ENCODE peak calls at places on chromosomes 2 and 18, in five cellular contexts. One of them, this sample, is unnamed.

GRCh38 chr2:182197529-182197928 is 211.9 kb downstream of the PPP1R1C start:
- DNase-seq in Panc1: no peak
- DNase-seq in GM23248: no peak
- DNase-seq in adrenal gland: no peak
- DNase-seq in small intestine: no peak
- DNase-seq in this sample: no peak

GRCh38 chr2:176130153-176130916 is 830 bp downstream of the HOXD8 start:
- DNase-seq in Panc1: no peak
- DNase-seq in GM23248: peak; percentile 86
- DNase-seq in adrenal gland: peak; percentile 68
- DNase-seq in small intestine: no peak
- DNase-seq in this sample: no peak

GRCh38 chr2:74585406-74586182 is 31.1 kb downstream of the DOK1 start:
- DNase-seq in Panc1: no peak
- DNase-seq in GM23248: no peak
- DNase-seq in adrenal gland: peak; percentile 32
- DNase-seq in small intestine: no peak
- DNase-seq in this sample: no peak

GRCh38 chr2:203718087-203718486 is 11.6 kb downstream of the CD28 start:
- DNase-seq in Panc1: no peak
- DNase-seq in GM23248: peak; percentile 21
- DNase-seq in adrenal gland: peak; percentile 7
- DNase-seq in small intestine: peak; percentile 35
- DNase-seq in this sample: no peak

GRCh38 chr2:154125900-154126299 is 254.2 kb downstream of the GALNT13 start:
- DNase-seq in Panc1: no peak
- DNase-seq in GM23248: peak; percentile 52
- DNase-seq in adrenal gland: no peak
- DNase-seq in small intestine: no peak
- DNase-seq in this sample: no peak

GRCh38 chr2:10158681-10159080 is 36.1 kb downstream of the RRM2 start:
- DNase-seq in Panc1: no peak
- DNase-seq in GM23248: no peak
- DNase-seq in adrenal gland: no peak
- DNase-seq in small intestine: no peak
- DNase-seq in this sample: no peak

GRCh38 chr2:225037374-225038075 is 4.7 kb downstream of the DOCK10 start:
- DNase-seq in Panc1: no peak
- DNase-seq in GM23248: no peak
- DNase-seq in adrenal gland: no peak
- DNase-seq in small intestine: no peak
- DNase-seq in this sample: no peak

GRCh38 chr2:9235388-9236344 is 29.1 kb downstream of the ASAP2 start:
- DNase-seq in Panc1: no peak
- DNase-seq in GM23248: peak; percentile 64
- DNase-seq in adrenal gland: peak; percentile 32
- DNase-seq in small intestine: no peak
- DNase-seq in this sample: no peak

GRCh38 chr2:189613077-189613636 is 32.6 kb upstream of the SLC40A1 start:
- DNase-seq in Panc1: no peak
- DNase-seq in GM23248: peak; percentile 33
- DNase-seq in adrenal gland: peak; percentile 89
- DNase-seq in small intestine: peak; percentile 86
- DNase-seq in this sample: no peak

GRCh38 chr2:96324716-96325037 is 440 bp upstream of the ITPRIPL1 start:
- DNase-seq in Panc1: no peak
- DNase-seq in GM23248: no peak
- DNase-seq in adrenal gland: no peak
- DNase-seq in small intestine: no peak
- DNase-seq in this sample: no peak

GRCh38 chr2:174630097-174630496 is 32.5 kb upstream of the WIPF1 start:
- DNase-seq in Panc1: no peak
- DNase-seq in GM23248: no peak
- DNase-seq in adrenal gland: no peak
- DNase-seq in small intestine: no peak
- DNase-seq in this sample: no peak

GRCh38 chr2:159744363-159744762 is 32.1 kb downstream of the MARCHF7 start:
- DNase-seq in Panc1: no peak
- DNase-seq in GM23248: no peak
- DNase-seq in adrenal gland: no peak
- DNase-seq in small intestine: no peak
- DNase-seq in this sample: no peak

GRCh38 chr18:2356906-2357305 is 214.4 kb downstream of the METTL4 start:
- DNase-seq in Panc1: no peak
- DNase-seq in GM23248: no peak
- DNase-seq in adrenal gland: no peak
- DNase-seq in small intestine: no peak
- DNase-seq in this sample: no peak

GRCh38 chr18:23237524-23238151 is 102.4 kb downstream of the CABLES1 start:
- DNase-seq in Panc1: no peak
- DNase-seq in GM23248: peak; percentile 88
- DNase-seq in adrenal gland: peak; percentile 26
- DNase-seq in small intestine: peak; percentile 76
- DNase-seq in this sample: no peak

GRCh38 chr2:119691651-119692245 is 12.7 kb downstream of the TMEM177 start:
- DNase-seq in Panc1: no peak
- DNase-seq in GM23248: no peak
- DNase-seq in adrenal gland: no peak
- DNase-seq in small intestine: no peak
- DNase-seq in this sample: no peak

GRCh38 chr2:238895901-238896600 is 48.2 kb downstream of the TWIST2 start:
- DNase-seq in Panc1: no peak
- DNase-seq in GM23248: peak; percentile 92
- DNase-seq in adrenal gland: peak; percentile 42
- DNase-seq in small intestine: no peak
- DNase-seq in this sample: no peak

GRCh38 chr2:98730053-98730850 is 680 bp downstream of the MGAT4A start:
- DNase-seq in Panc1: no peak
- DNase-seq in GM23248: peak; percentile 23
- DNase-seq in adrenal gland: peak; percentile 59
- DNase-seq in small intestine: peak; percentile 72
- DNase-seq in this sample: no peak

GRCh38 chr18:21897811-21898210 is 157.2 kb downstream of the MIB1 start:
- DNase-seq in Panc1: peak; percentile 39
- DNase-seq in GM23248: peak; percentile 65
- DNase-seq in adrenal gland: peak; percentile 74
- DNase-seq in small intestine: peak; percentile 80
- DNase-seq in this sample: peak; percentile 50

GRCh38 chr18:36461551-36461987 is 164.1 kb downstream of the FHOD3 start:
- DNase-seq in Panc1: no peak
- DNase-seq in GM23248: peak; percentile 58
- DNase-seq in adrenal gland: no peak
- DNase-seq in small intestine: no peak
- DNase-seq in this sample: no peak

GRCh38 chr2:128306081-128306930 is 12.4 kb downstream of the HS6ST1 start:
- DNase-seq in Panc1: no peak
- DNase-seq in GM23248: peak; percentile 91
- DNase-seq in adrenal gland: peak; percentile 18
- DNase-seq in small intestine: no peak
- DNase-seq in this sample: no peak

GRCh38 chr2:100818003-100818605 is 1.8 kb upstream of the NPAS2 start:
- DNase-seq in Panc1: no peak
- DNase-seq in GM23248: peak; percentile 52
- DNase-seq in adrenal gland: no peak
- DNase-seq in small intestine: no peak
- DNase-seq in this sample: no peak
- H3K4me3 ChIP-seq in Panc1: peak overlapping the region; percentile 74
- H3K4me3 ChIP-seq in GM23248: peak overlapping the region; percentile 72
- H3K4me3 ChIP-seq in adrenal gland: peak overlapping the region; percentile 59
- H3K4me3 ChIP-seq in small intestine: no peak overlapping the region
- H3K4me3 ChIP-seq in this sample: peak overlapping the region; percentile 34

DNA sequence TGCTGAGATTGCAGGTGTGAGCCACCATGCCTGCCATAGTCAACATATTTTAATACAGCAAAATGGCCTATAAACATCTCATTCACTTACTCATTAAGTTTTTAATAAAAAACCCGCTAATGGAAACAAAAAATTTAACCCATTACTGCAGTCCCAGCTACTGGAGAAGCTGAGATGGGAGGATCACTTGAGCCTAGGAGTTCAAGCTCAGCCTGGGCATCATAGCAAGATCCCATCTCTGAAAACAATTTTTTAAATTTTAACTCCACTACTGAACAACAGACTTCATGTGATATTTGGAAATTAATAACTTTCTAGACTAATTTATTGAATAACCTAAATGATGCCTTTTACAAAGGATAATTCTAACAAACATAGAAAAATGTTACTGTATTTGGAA is 5.4 kb downstream of the PPP4R3B start:
- DNase-seq in Panc1: no peak
- DNase-seq in GM23248: no peak
- DNase-seq in adrenal gland: no peak
- DNase-seq in small intestine: no peak
- DNase-seq in this sample: no peak
- H3K4me1 ChIP-seq in Panc1: peaks cover 3% of the 10 kb centered on the region
- H3K4me1 ChIP-seq in GM23248: peaks cover 19% of the 10 kb centered on the region
- H3K4me1 ChIP-seq in adrenal gland: peaks cover 5% of the 10 kb centered on the region
- H3K4me1 ChIP-seq in small intestine: peaks cover 6% of the 10 kb centered on the region
- H3K4me1 ChIP-seq in this sample: no peaks in the 10 kb centered on the region

GRCh38 chr2:209696836-209697711 is 74.6 kb upstream of the UNC80 start:
- DNase-seq in Panc1: no peak
- DNase-seq in GM23248: no peak
- DNase-seq in adrenal gland: no peak
- DNase-seq in small intestine: no peak
- DNase-seq in this sample: no peak

GRCh38 chr2:209694748-209695147 is 76.9 kb upstream of the UNC80 start:
- DNase-seq in Panc1: no peak
- DNase-seq in GM23248: no peak
- DNase-seq in adrenal gland: no peak
- DNase-seq in small intestine: no peak
- DNase-seq in this sample: no peak
- H3K4me3 ChIP-seq in Panc1: no peak overlapping the region
- H3K4me3 ChIP-seq in GM23248: no peak overlapping the region
- H3K4me3 ChIP-seq in adrenal gland: no peak overlapping the region
- H3K4me3 ChIP-seq in small intestine: no peak overlapping the region
- H3K4me3 ChIP-seq in this sample: no peak overlapping the region

GRCh38 chr2:240463274-240463865 is 27.9 kb downstream of the GPC1 start:
- DNase-seq in Panc1: no peak
- DNase-seq in GM23248: peak; percentile 20
- DNase-seq in adrenal gland: peak; percentile 8
- DNase-seq in small intestine: no peak
- DNase-seq in this sample: no peak

GRCh38 chr2:240461471-240462072 is 26.1 kb downstream of the GPC1 start:
- DNase-seq in Panc1: no peak
- DNase-seq in GM23248: no peak
- DNase-seq in adrenal gland: no peak
- DNase-seq in small intestine: no peak
- DNase-seq in this sample: no peak

GRCh38 chr2:240462073-240462703 is 26.7 kb downstream of the GPC1 start:
- DNase-seq in Panc1: no peak
- DNase-seq in GM23248: no peak
- DNase-seq in adrenal gland: peak; percentile 6
- DNase-seq in small intestine: no peak
- DNase-seq in this sample: no peak

GRCh38 chr2:240463866-240464481 is 28.5 kb downstream of the GPC1 start:
- DNase-seq in Panc1: no peak
- DNase-seq in GM23248: no peak
- DNase-seq in adrenal gland: peak; percentile 1
- DNase-seq in small intestine: no peak
- DNase-seq in this sample: no peak

GRCh38 chr2:240462704-240463273 is 27.3 kb downstream of the GPC1 start:
- DNase-seq in Panc1: no peak
- DNase-seq in GM23248: no peak
- DNase-seq in adrenal gland: peak; percentile 1
- DNase-seq in small intestine: no peak
- DNase-seq in this sample: no peak
- H3K4me1 ChIP-seq in Panc1: peaks cover 18% of the 10 kb centered on the region
- H3K4me1 ChIP-seq in GM23248: no peaks in the 10 kb centered on the region
- H3K4me1 ChIP-seq in adrenal gland: peaks cover 6% of the 10 kb centered on the region
- H3K4me1 ChIP-seq in small intestine: no peaks in the 10 kb centered on the region
- H3K4me1 ChIP-seq in this sample: peaks cover 9% of the 10 kb centered on the region

This sample was measured in iPS DF 6.9.